ENCODE peak calls at places on chromosome 2, in eight cellular contexts. H is naive thymus-derived CD8-positive, alpha-beta T cell; W is ELR; D is HFF-Myc; N is adrenal gland; R is activated CD4-positive, alpha-beta T cell treated with anti-CD3 and anti-CD28 coated beads, Interleukin-2, amount 10 ng/mL, durations not matched to agents 7 days and 5 days; A is CD8-positive, alpha-beta T cell; G is NCI-H524 treated with DMSO at 0.1 percent for 48 hours. U is an unnamed sample.

GRCh38 chr2:118974103-118974911 is 32.3 kb downstream of the MARCO start:
- DNase-seq in H (no peak), W (peak; percentile 55), D (no peak), N (peak; percentile 20), R (no peak), A (no peak), G (no peak), U (no peak)

GRCh38 chr2:145277922-145278321 is 758.0 kb upstream of the ZEB2 start:
- DNase-seq in H (no peak), W (peak; percentile 49), D (no peak), N (no peak), R (no peak), A (no peak), G (no peak), U (no peak)

GRCh38 chr2:188065386-188065785 is 226.3 kb upstream of the GULP1 start:
- DNase-seq in H (no peak), W (no peak), D (no peak), N (no peak), R (no peak), A (no peak), G (no peak), U (no peak)

GRCh38 chr2:36387258-36387916 is 31.8 kb downstream of the CRIM1 start:
- DNase-seq in H (no peak), W (peak; percentile 44), D (no peak), N (no peak), R (no peak), A (no peak), G (no peak), U (no peak)

GRCh38 chr2:18604573-18604885 is 15.2 kb upstream of the NT5C1B start:
- DNase-seq in H (no peak), W (no peak), D (no peak), N (no peak), R (no peak), A (no peak), G (no peak), U (no peak)

GRCh38 chr2:240146141-240146561 is 5.7 kb upstream of the OTOS start:
- DNase-seq in H (no peak), W (no peak), D (no peak), N (no peak), R (no peak), A (no peak), G (no peak), U (no peak)

GRCh38 chr2:86195055-86195807 is at the start of gene IMMT:
- DNase-seq in H (peak; percentile 89), W (peak; percentile 97), D (peak; percentile 93), N (peak; percentile 96), R (peak; percentile 95), A (peak; percentile 93), G (peak; percentile 71), U (peak; percentile 90)

GRCh38 chr2:19902272-19902730 is 518 bp upstream of the TTC32 start:
- DNase-seq in H (no peak), W (peak; percentile 46), D (no peak), N (peak; percentile 21), R (no peak), A (no peak), G (peak; percentile 60), U (peak; percentile 48)

GRCh38 chr2:102055346-102055975 is 63.7 kb downstream of the IL1R2 start:
- DNase-seq in H (no peak), W (no peak), D (no peak), N (no peak), R (no peak), A (no peak), G (no peak), U (no peak)

GRCh38 chr2:172162225-172162733 is 59.6 kb upstream of the DLX2 start:
- DNase-seq in H (no peak), W (no peak), D (no peak), N (no peak), R (no peak), A (no peak), G (no peak), U (no peak)

GRCh38 chr2:176553685-176554106 is 284.5 kb downstream of the MTX2 start:
- DNase-seq in H (peak; percentile 3), W (peak; percentile 74), D (no peak), N (peak; percentile 67), R (peak; percentile 12), A (peak; percentile 30), G (peak; percentile 19), U (peak; percentile 13)

GRCh38 chr2:168198476-168199192 is 48.8 kb downstream of the STK39 start:
- DNase-seq in H (no peak), W (peak; percentile 79), D (no peak), N (no peak), R (no peak), A (no peak), G (no peak), U (no peak)

GRCh38 chr2:37471994-37472393 is 127.6 kb downstream of the QPCT start:
- DNase-seq in H (no peak), W (peak; percentile 82), D (no peak), N (peak; percentile 6), R (no peak), A (no peak), G (no peak), U (no peak)

GRCh38 chr2:45167885-45168284 is 158.6 kb upstream of the SIX2 start:
- DNase-seq in H (no peak), W (no peak), D (no peak), N (no peak), R (no peak), A (no peak), G (no peak), U (no peak)

GRCh38 chr2:234916674-234917073 is 35.1 kb upstream of the SH3BP4 start:
- DNase-seq in H (no peak), W (no peak), D (no peak), N (no peak), R (no peak), A (no peak), G (no peak), U (no peak)

GRCh38 chr2:120935339-120936313 is 200.0 kb downstream of the GLI2 start:
- DNase-seq in H (no peak), W (peak; percentile 78), D (no peak), N (peak; percentile 29), R (no peak), A (no peak), G (no peak), U (no peak)

GRCh38 chr2:235605999-235606715 is 112.3 kb downstream of the AGAP1 start:
- DNase-seq in H (no peak), W (peak; percentile 68), D (peak; percentile 33), N (no peak), R (no peak), A (no peak), G (no peak), U (no peak)

GRCh38 chr2:30694286-30695055 is 112.8 kb downstream of the CAPN13 start:
- DNase-seq in H (no peak), W (no peak), D (no peak), N (no peak), R (no peak), A (no peak), G (no peak), U (no peak)

GRCh38 chr2:182129188-182129707 is 143.6 kb downstream of the PPP1R1C start:
- DNase-seq in H (no peak), W (no peak), D (no peak), N (no peak), R (no peak), A (no peak), G (no peak), U (no peak)

GRCh38 chr2:8659735-8660492 is 21.9 kb upstream of the ID2 start:
- DNase-seq in H (no peak), W (no peak), D (no peak), N (peak; percentile 76), R (no peak), A (no peak), G (no peak), U (no peak)

GRCh38 chr2:99836670-99837069 is 305.7 kb downstream of the AFF3 start:
- DNase-seq in H (no peak), W (no peak), D (no peak), N (no peak), R (no peak), A (no peak), G (no peak), U (no peak)

GRCh38 chr2:100941646-100942240 is 60.3 kb upstream of the RPL31 start:
- DNase-seq in H (no peak), W (peak; percentile 34), D (no peak), N (peak; percentile 22), R (peak; percentile 14), A (no peak), G (no peak), U (no peak)